ENCODE peak calls at places on chromosomes 4 and X, in six cellular contexts. A is Peyer's patch, L is breast epithelium, V is A549, E is adrenal gland, C is ovary. D is an unnamed sample.
A peak's percentile ranks its signal among the peaks of the same experiment; 100 is the strongest.

GRCh38 chr4:140426610-140427103 is 791 bp downstream of the CLGN start:
- DNase-seq in L (no peak), A (no peak), C (no peak), E (no peak), V (no peak), D (no peak)

GRCh38 chr4:69828828-69829227 is 31.1 kb downstream of the SULT1E1 start:
- DNase-seq in A (no peak), C (no peak), L (no peak), V (no peak), E (no peak), D (no peak)

GRCh38 chr4:163332526-163333405 is at the start of gene NPY1R:
- DNase-seq in V (peak; percentile 73), E (peak; percentile 81), C (peak; percentile 61), L (peak; percentile 74), A (no peak), D (peak; percentile 89)

GRCh38 chr4:1945912-1946311 is 62.9 kb downstream of the NELFA start:
- DNase-seq in V (no peak), L (no peak), A (no peak), E (no peak), C (no peak), D (no peak)

GRCh38 chr4:81963506-81964020 is 410.2 kb downstream of the HNRNPD start:
- DNase-seq in V (no peak), C (no peak), A (no peak), E (no peak), L (no peak), D (no peak)

GRCh38 chrX:16970977-16971376 is 24.5 kb downstream of the REPS2 start:
- DNase-seq in E (no peak), C (no peak), A (no peak), L (no peak), V (no peak), D (no peak)

GRCh38 chrX:30659421-30659820 is 6.2 kb downstream of the GK start:
- DNase-seq in A (no peak), E (no peak), C (no peak), V (peak; percentile 27), L (no peak), D (no peak)

GRCh38 chr4:102585329-102585728 is 84.2 kb downstream of the NFKB1 start:
- DNase-seq in L (no peak), A (no peak), C (no peak), E (no peak), V (no peak), D (no peak)

GRCh38 chr4:149884046-149884445 is 68.4 kb upstream of the IQCM start:
- DNase-seq in A (no peak), L (no peak), E (no peak), V (no peak), C (no peak), D (no peak)

GRCh38 chrX:24692305-24692704 is 1.4 kb upstream of the POLA1 start:
- DNase-seq in C (no peak), E (no peak), A (no peak), L (no peak), V (no peak), D (no peak)

GRCh38 chrX:4825550-4825949 is 1112.1 kb upstream of the PRKX start:
- DNase-seq in A (no peak), C (no peak), V (no peak), L (no peak), E (peak; percentile 41), D (no peak)

GRCh38 chr4:20788266-20788665 is 88.0 kb downstream of the PACRGL start:
- DNase-seq in V (no peak), A (no peak), C (no peak), E (no peak), L (no peak), D (no peak)

GRCh38 chr4:69057620-69058409 is 38.5 kb upstream of the UGT2B7 start:
- DNase-seq in C (no peak), A (no peak), L (no peak), V (no peak), E (no peak), D (no peak)

GRCh38 chrX:20038966-20039365 is 48.1 kb upstream of the BCLAF3 start:
- DNase-seq in L (no peak), C (no peak), E (no peak), V (no peak), A (no peak), D (no peak)

GRCh38 chr4:119284876-119285611 is 36.9 kb downstream of the FABP2 start:
- DNase-seq in E (no peak), L (no peak), C (no peak), A (no peak), V (peak; percentile 11), D (no peak)

GRCh38 chr4:64582492-64582891 is 173.2 kb upstream of the TECRL start:
- DNase-seq in L (no peak), C (no peak), V (no peak), A (no peak), E (no peak), D (no peak)

GRCh38 chr4:7135389-7135746 is 57.0 kb upstream of the SORCS2 start:
- DNase-seq in A (no peak), C (no peak), L (no peak), V (no peak), E (no peak), D (no peak)

GRCh38 chrX:120450163-120450562 is 18.9 kb downstream of the LAMP2 start:
- DNase-seq in A (no peak), V (peak; percentile 12), C (no peak), E (no peak), L (no peak), D (no peak)

GRCh38 chr4:94695389-94695788 is 62.4 kb upstream of the BMPR1B start:
- DNase-seq in A (no peak), C (no peak), V (peak; percentile 56), L (no peak), E (no peak), D (no peak)

GRCh38 chrX:10564484-10564883 is 55.9 kb downstream of the MID1 start:
- DNase-seq in C (no peak), E (no peak), L (no peak), V (no peak), A (no peak), D (no peak)

GRCh38 chrX:14039344-14039743 is 9.7 kb upstream of the GEMIN8 start:
- DNase-seq in E (peak; percentile 31), V (peak; percentile 54), L (no peak), C (peak; percentile 42), A (peak; percentile 65), D (no peak)

GRCh38 chr4:68907788-68908700 is 43.6 kb downstream of the UGT2A3 start:
- DNase-seq in V (peak; percentile 65), C (no peak), L (no peak), A (no peak), E (no peak), D (no peak)

GRCh38 chr4:142596595-142596994 is 249.5 kb downstream of the INPP4B start:
- DNase-seq in C (no peak), A (no peak), L (no peak), E (no peak), V (no peak), D (no peak)

GRCh38 chrX:24100713-24101112 is 46.0 kb downstream of the EIF2S3 start:
- DNase-seq in C (no peak), V (no peak), L (no peak), E (no peak), A (no peak), D (no peak)

GRCh38 chrX:37906357-37906756 is 59.0 kb upstream of the DYNLT3 start:
- DNase-seq in V (no peak), A (no peak), E (peak; percentile 18), C (no peak), L (no peak), D (no peak)
- H3K4me3 ChIP-seq in V (peak overlapping the region; percentile 36), A (no peak overlapping the region), E (no peak overlapping the region), C (no peak overlapping the region), L (peak overlapping the region; percentile 49), D (no peak overlapping the region)

DNA sequence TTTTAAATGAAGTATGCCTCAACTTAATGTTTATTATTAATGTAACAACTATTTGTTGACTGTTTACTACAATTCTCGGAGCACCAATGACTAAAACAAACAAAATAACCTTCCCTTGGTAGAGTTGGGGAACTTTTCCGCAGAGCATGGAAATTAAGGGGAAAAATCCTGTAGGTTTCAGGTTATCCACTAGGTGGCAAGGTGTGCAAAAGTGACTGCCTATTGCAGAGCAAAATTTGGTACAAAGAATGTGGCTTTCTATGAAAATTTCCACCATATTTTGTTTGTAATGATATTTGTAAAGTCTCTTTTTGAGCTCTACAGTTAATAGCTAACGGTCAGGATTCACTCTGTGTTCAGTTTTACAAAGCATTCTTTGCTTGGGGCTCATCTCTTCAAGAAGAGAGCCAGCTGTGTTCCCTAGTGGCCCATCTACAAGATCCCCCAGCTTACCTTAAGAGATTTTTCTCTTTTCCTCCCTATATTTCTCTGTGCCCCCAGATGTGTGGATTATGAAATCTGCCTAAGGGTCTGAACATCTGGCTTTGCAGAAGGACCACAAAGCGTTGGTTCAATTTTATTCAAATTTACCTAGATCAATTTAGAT is 61.1 kb downstream of the FBXO8 start:
- DNase-seq in V (peak; percentile 28), E (no peak), A (no peak), C (no peak), L (no peak), D (no peak)
- TF ChIP-seq CTCF in V (peak; percentile 48), E (peak; percentile 56), A (no peak), C (peak; percentile 30), L (no peak), D (no peak)

DNA sequence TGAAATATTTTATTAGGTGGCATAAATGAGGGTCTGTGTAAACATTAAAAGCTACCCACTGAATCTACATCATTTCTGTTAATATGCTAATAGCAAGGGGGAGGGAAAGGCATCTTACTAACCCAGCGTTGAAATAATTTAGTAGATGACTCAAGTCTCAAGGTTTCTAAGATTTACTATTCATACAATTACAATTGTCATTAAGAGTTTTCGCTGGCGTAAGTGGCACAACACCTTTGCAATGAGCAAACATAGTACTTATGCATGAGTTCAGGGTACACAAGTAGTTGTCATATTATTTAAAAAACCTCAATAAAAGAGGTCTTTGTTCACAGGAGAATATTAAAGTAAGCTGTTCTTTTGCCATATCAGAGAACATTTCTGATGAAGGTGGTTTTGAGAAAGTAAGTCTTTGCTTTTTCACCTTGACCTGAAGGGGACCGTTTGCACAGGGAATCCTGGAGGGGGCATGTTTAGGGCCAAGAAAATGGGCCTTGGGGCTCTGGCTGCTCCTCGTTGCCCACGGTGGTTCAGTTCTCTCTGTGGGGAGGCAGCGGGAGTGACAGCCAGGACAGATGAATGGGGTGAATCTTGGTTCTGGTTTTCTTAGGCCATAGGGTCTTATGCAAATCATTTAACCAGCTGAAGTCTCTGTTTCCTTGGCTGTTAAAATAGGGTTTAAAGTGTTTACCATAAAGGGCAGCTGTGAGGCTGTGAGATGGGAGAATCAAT is 4.4 kb upstream of the RHOH start:
- DNase-seq in E (no peak), V (no peak), A (peak; percentile 61), L (no peak), C (no peak), D (no peak)
- TF ChIP-seq POLR2A in E (no peak), V (no peak), A (no peak), L (no peak), C (no peak), D (no peak)

GRCh38 chrX:12360991-12361598 is 222.8 kb downstream of the FRMPD4 start:
- DNase-seq in L (no peak), E (no peak), V (peak; percentile 38), C (no peak), A (no peak), D (no peak)
- H3K4me3 ChIP-seq in L (no peak overlapping the region), E (no peak overlapping the region), V (no peak overlapping the region), C (no peak overlapping the region), A (no peak overlapping the region), D (no peak overlapping the region)

D was measured in lower leg skin.